ENCODE peak calls at places on chromosomes 16 and 17, in eight cellular contexts. H is ureter; N is activated effector memory CD4-positive, alpha-beta T cell treated with Interleukin-2 at 50 U/mL for 16 hours; B is lung microvascular endothelial cell; C is Caki2; E is stimulated activated CD8-positive, alpha-beta memory T cell treated with anti-CD3 and anti-CD28 coated beads, Interleukin-7, amount 100 ng/mL, for 4 hours; S is B cell; Z is SW 1271. Y is an unnamed sample.

GRCh38 chr16:72219282-72219681 is 47.3 kb upstream of the PMFBP1 start:
- DNase-seq in S (no peak), N (no peak), H (no peak), Z (no peak), E (no peak), B (no peak), C (no peak), Y (no peak)

GRCh38 chr17:252456-252855 is 71.0 kb upstream of the DOC2B start:
- DNase-seq in N (no peak), H (peak), Z (no peak), E (no peak), B (no peak), S (no peak), C (no peak), Y (no peak)

GRCh38 chr16:67395458-67396158 is 2.3 kb upstream of the TPPP3 start:
- DNase-seq in N (no peak), B (no peak), H (no peak), S (no peak), Z (no peak), E (no peak), C (no peak), Y (no peak)

GRCh38 chr16:48556913-48557351 is 53.0 kb downstream of the N4BP1 start:
- DNase-seq in H (no peak), S (no peak), C (no peak), B (peak), E (no peak), N (no peak), Z (no peak), Y (no peak)

GRCh38 chr17:17729620-17730249 is 48.5 kb downstream of the RAI1 start:
- DNase-seq in C (peak), Z (no peak), S (peak), E (peak), H (no peak), B (peak), N (peak), Y (no peak)

GRCh38 chr16:66357523-66357928 is 9.0 kb upstream of the CDH5 start:
- DNase-seq in E (no peak), C (peak), H (no peak), S (peak), B (peak), N (no peak), Z (peak), Y (peak)

GRCh38 chr16:66416981-66417700 is 10.0 kb upstream of the BEAN1 start:
- DNase-seq in C (no peak), Z (no peak), N (no peak), H (no peak), S (no peak), B (no peak), E (no peak), Y (no peak)

GRCh38 chr17:12047977-12048376 is 27.3 kb downstream of the MAP2K4 start:
- DNase-seq in Z (no peak), E (no peak), N (no peak), C (no peak), H (no peak), S (no peak), B (peak), Y (no peak)

GRCh38 chr17:2213291-2213960 is 90.2 kb downstream of the SMG6 start:
- DNase-seq in S (no peak), C (no peak), Z (no peak), B (peak), N (no peak), H (no peak), E (no peak), Y (no peak)

GRCh38 chr16:47565454-47565853 is 104.3 kb downstream of the PHKB start:
- DNase-seq in B (peak), C (no peak), Z (peak), E (no peak), H (no peak), S (no peak), N (peak), Y (no peak)

GRCh38 chr17:63439682-63440081 is 6.4 kb downstream of the CYB561 start:
- DNase-seq in N (no peak), H (no peak), B (peak), S (no peak), Z (no peak), E (no peak), C (no peak), Y (no peak)

GRCh38 chr17:81329279-81329926 is 34.3 kb upstream of the SLC38A10 start:
- DNase-seq in E (no peak), N (no peak), H (peak), S (no peak), C (peak), Z (peak), B (peak), Y (no peak)

GRCh38 chr17:80671039-80671822 is 126.6 kb downstream of the RPTOR start:
- DNase-seq in Z (no peak), H (no peak), S (no peak), C (no peak), E (no peak), N (no peak), B (peak), Y (no peak)

GRCh38 chr17:36094746-36095145 is 4.8 kb upstream of the CCL3 start:
- DNase-seq in N (no peak), Z (no peak), E (no peak), B (no peak), H (no peak), C (no peak), S (no peak), Y (no peak)

GRCh38 chr17:73594025-73594424 is 50.2 kb downstream of the SDK2 start:
- DNase-seq in B (no peak), H (no peak), Z (no peak), C (no peak), E (no peak), S (no peak), N (no peak), Y (no peak)

GRCh38 chr17:81960130-81960958 is 643 bp downstream of the NOTUM start:
- DNase-seq in H (no peak), Z (no peak), N (no peak), C (no peak), B (no peak), E (no peak), S (peak), Y (no peak)

GRCh38 chr16:80167657-80168056 is 373.1 kb upstream of the DYNLRB2 start:
- DNase-seq in N (no peak), H (no peak), S (no peak), B (no peak), E (no peak), Z (no peak), C (peak), Y (no peak)

GRCh38 chr16:57536306-57537193 is at the start of gene CCDC102A:
- DNase-seq in B (peak), N (peak), Z (no peak), C (peak), S (peak), H (no peak), E (no peak), Y (no peak)

GRCh38 chr17:33506889-33507650 is 214.0 kb upstream of the ASIC2 start:
- DNase-seq in Z (no peak), N (no peak), S (no peak), H (no peak), B (peak), C (no peak), E (no peak), Y (no peak)

GRCh38 chr17:38563362-38564253 is 42.1 kb downstream of the SRCIN1 start:
- DNase-seq in H (no peak), E (no peak), N (no peak), C (no peak), B (no peak), Z (no peak), S (no peak), Y (no peak)

GRCh38 chr16:73033271-73033998 is 14.5 kb downstream of the ZFHX3 start:
- DNase-seq in C (no peak), Z (no peak), S (no peak), E (no peak), H (no peak), B (no peak), N (no peak), Y (no peak)

GRCh38 chr17:61770043-61770442 is 93.3 kb downstream of the BRIP1 start:
- DNase-seq in N (no peak), C (no peak), H (no peak), Z (no peak), B (no peak), E (no peak), S (no peak), Y (no peak)

GRCh38 chr16:73323880-73324279 is 276.0 kb upstream of the ZFHX3 start:
- DNase-seq in C (no peak), H (no peak), Z (no peak), N (no peak), B (no peak), S (no peak), E (no peak), Y (no peak)

GRCh38 chr17:6755731-6756184 is at the start of gene XAF1:
- DNase-seq in E (peak), B (no peak), C (no peak), Z (no peak), S (peak), H (peak), N (peak), Y (no peak)

GRCh38 chr16:30896203-30896889 is at the start of gene CTF1:
- DNase-seq in C (peak), Z (no peak), H (peak), S (peak), N (no peak), B (peak), E (no peak), Y (peak)

GRCh38 chr16:9012848-9013507 is 49.3 kb upstream of the USP7 start:
- DNase-seq in S (peak), C (no peak), H (no peak), B (peak), Z (no peak), E (no peak), N (no peak), Y (no peak)

GRCh38 chr17:76384222-76384986 is at the start of gene SPHK1:
- DNase-seq in E (peak), B (peak), S (peak), H (no peak), N (peak), Z (no peak), C (peak), Y (no peak)

GRCh38 chr16:30063893-30064745 is 1.4 kb upstream of the ALDOA start:
- DNase-seq in C (peak), Z (no peak), H (peak), B (peak), N (peak), S (peak), E (peak), Y (peak)